ENCODE peak calls at places on chromosomes 5 and 9, in six cellular contexts. E is OCI-LY7; L is naive thymus-derived CD4-positive, alpha-beta T cell; F is tibial nerve; J is lower lobe of right lung; B is cardiac muscle cell. X is an unnamed sample. For H3K4me1, the result is how much of the 10 kb centered on the place peaks cover.

GRCh38 chr9:33524431-33524947 is 438 bp downstream of the ANKRD18B start:
- DNase-seq in B (no peak), L (no peak), E (no peak), F (no peak), J (no peak), X (no peak)

GRCh38 chr5:127004721-127005120 is 25.6 kb downstream of the MARCHF3 start:
- DNase-seq in L (no peak), J (no peak), E (no peak), B (no peak), F (no peak), X (no peak)

GRCh38 chr9:131728961-131729360 is 10.9 kb downstream of the RAPGEF1 start:
- DNase-seq in E (peak), F (no peak), J (no peak), L (peak), B (no peak), X (no peak)

GRCh38 chr9:36132081-36132480 is 4.5 kb upstream of the GLIPR2 start:
- DNase-seq in B (peak), E (no peak), F (no peak), J (no peak), L (no peak), X (no peak)

GRCh38 chr5:75012748-75013147 is 39.6 kb downstream of the GCNT4 start:
- DNase-seq in L (no peak), B (no peak), F (no peak), E (no peak), J (no peak), X (no peak)

GRCh38 chr9:17414990-17415389 is 163.9 kb upstream of the SH3GL2 start:
- DNase-seq in B (no peak), L (no peak), J (no peak), F (no peak), E (no peak), X (no peak)

GRCh38 chr9:131361202-131361833 is 32.6 kb upstream of the PRRC2B start:
- DNase-seq in E (no peak), B (no peak), J (peak), F (no peak), L (peak), X (peak)

GRCh38 chr9:98886691-98887229 is 56.9 kb upstream of the COL15A1 start:
- DNase-seq in F (no peak), J (no peak), L (no peak), B (peak), E (no peak), X (no peak)

GRCh38 chr5:124156408-124157027 is 589.9 kb downstream of the ZNF608 start:
- DNase-seq in E (no peak), L (no peak), J (no peak), B (peak), F (no peak), X (no peak)

GRCh38 chr5:172658869-172659513 is 17.9 kb downstream of the NEURL1B start:
- DNase-seq in J (peak), E (no peak), B (no peak), L (no peak), F (peak), X (peak)

GRCh38 chr5:108345541-108346171 is 36.2 kb downstream of the FBXL17 start:
- DNase-seq in F (no peak), E (peak), B (peak), L (no peak), J (no peak), X (no peak)

GRCh38 chr9:89000281-89000875 is 9.1 kb downstream of the S1PR3 start:
- DNase-seq in E (no peak), B (no peak), J (no peak), L (no peak), F (no peak), X (no peak)

GRCh38 chr9:2465921-2466460 is 155.6 kb upstream of the VLDLR start:
- DNase-seq in J (no peak), E (no peak), L (no peak), F (no peak), B (no peak), X (no peak)
- H3K27ac ChIP-seq in J (no peak), E (no peak), L (no peak), F (no peak), B (peak), X (no peak)

DNA sequence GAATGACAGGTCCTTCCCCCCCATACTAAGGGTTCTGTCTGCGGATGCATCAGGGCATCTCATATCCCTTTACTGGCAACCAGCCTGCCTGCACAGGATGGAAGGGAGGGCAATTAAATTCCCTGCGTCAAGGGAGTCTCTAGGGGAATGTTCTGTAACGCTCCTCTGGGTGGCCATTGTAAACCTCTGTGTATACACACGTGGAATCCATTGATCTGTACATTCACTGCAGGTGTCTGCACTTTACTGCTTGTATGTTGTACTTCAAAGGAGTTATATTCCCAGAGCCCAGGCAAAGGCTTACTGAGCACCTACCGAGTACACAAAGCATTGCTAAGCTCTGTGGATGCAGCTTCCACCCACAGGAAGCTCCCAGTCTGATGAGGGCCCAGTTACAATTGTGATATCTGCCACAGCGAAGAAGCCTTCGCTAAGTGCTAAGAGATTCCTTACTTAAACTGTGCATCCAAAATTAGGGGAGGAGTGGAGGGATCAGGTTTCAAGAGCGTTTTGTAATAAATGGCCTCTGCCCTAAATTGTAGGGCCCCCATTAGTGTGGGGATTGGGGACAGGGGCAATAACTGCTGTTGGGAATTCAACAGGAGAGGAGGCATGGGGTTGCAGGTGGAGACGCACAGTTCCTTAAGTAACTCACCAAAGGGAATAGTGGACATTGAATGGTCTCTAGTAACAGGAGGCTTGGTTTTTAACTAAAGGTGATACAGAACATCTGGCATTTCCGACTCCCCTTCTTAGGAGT is 1.5 kb upstream of the RETREG1 start:
- DNase-seq in B (no peak), E (no peak), J (no peak), F (no peak), L (peak), X (no peak)
- H3K4me3 ChIP-seq in B (no peak), E (no peak), J (no peak), F (no peak), L (peak), X (no peak)

GRCh38 chr9:123059472-123060220 is 26.2 kb downstream of the GPR21 start:
- DNase-seq in B (no peak), L (no peak), E (no peak), F (no peak), J (no peak), X (no peak)
- H3K4me1 ChIP-seq in B (under half), L (under half), E (under half), F (under half), J (under half), X (under half)

DNA sequence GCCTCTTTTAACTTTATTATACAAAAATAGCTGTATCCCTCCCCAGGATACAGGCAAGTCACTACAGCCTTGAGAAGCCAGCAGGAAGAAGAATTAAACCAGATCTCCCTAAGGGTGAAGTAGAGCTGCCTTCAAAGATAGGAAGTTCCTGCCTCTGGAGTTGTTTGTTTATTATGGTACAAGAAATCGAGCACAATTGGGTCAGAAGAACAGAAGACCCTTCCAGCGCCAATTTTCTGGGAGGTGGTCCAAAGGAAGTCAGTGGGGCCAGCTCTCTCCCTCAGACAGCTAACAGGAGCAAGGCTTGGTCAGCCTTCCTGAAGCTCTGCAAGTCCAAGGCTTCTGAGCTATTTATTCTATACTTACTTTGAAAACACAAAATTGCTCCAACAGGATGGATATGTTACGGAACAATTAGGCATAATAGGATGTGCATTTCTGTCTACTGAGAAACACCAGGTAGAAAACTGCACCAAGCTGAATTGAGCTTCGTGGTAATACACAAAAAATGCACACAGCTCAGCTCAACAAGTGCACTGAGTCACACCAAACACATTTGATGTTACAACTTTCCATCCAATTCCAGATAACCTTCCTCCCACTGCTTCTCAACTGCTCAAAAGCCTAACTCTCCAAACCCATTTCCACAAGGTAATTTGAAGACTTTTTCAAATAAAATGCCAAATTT is 16.0 kb downstream of the SERINC5 start:
- DNase-seq in L (no peak), E (no peak), F (no peak), J (no peak), B (peak), X (no peak)
- H3K27ac ChIP-seq in L (peak), E (peak), F (peak), J (peak), B (peak), X (no peak)

DNA sequence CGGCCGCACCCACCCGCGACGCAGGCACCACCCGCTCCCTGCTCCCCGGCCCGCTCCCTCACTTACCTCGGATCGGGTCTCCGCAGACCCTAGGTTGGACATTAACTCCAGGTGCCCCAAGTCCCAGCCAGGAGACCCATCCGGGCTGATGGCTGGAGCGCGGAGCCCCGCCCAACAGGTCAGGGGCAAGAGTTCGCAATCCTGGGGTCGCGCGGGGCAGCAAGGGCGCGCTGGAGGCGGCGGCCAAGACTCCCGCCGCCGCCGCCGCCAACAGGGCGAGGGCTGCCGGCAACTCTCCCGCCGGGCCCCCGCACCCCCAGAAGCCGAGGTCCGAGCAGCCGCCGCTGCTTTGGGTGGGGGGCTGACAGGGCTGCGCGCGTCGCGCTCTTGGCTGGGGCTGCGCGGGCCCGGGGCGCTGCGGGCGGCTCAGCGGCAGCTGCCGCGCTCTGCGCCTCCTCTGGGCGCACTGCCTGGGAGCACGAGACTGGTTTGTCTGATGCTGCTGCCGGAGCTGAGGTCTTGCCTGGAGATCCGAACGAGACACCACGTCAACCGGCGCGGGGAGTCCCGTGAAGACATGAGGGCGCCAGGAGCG is 303 bp downstream of the GDNF start:
- DNase-seq in F (no peak), E (no peak), J (no peak), B (peak), L (no peak), X (peak)
- H3K4me3 ChIP-seq in F (peak), E (no peak), J (peak), B (peak), L (no peak), X (peak)

GRCh38 chr9:113488071-113488470 is 24.5 kb downstream of the RGS3 start:
- DNase-seq in E (no peak), F (no peak), J (no peak), L (no peak), B (no peak), X (no peak)
- H3K4me1 ChIP-seq in E (under half), F (under half), J (under half), L (under half), B (under half), X (under half)

GRCh38 chr9:127505396-127506116 is 54.2 kb downstream of the LRSAM1 start:
- DNase-seq in J (no peak), L (no peak), F (no peak), E (peak), B (peak), X (no peak)

GRCh38 chr9:127503379-127503921 is 52.1 kb downstream of the LRSAM1 start:
- DNase-seq in L (no peak), J (no peak), F (no peak), B (no peak), E (no peak), X (no peak)

GRCh38 chr9:127506117-127506813 is 55.0 kb downstream of the LRSAM1 start:
- DNase-seq in J (no peak), B (no peak), L (no peak), E (no peak), F (no peak), X (no peak)

GRCh38 chr9:127503947-127504886 is 52.9 kb downstream of the LRSAM1 start:
- DNase-seq in J (peak), B (peak), E (peak), F (peak), L (peak), X (peak)

GRCh38 chr9:127504887-127505251 is 53.6 kb downstream of the LRSAM1 start:
- DNase-seq in E (no peak), J (no peak), F (no peak), L (no peak), B (no peak), X (no peak)
- H3K27ac ChIP-seq in E (no peak), J (no peak), F (peak), L (no peak), B (no peak), X (no peak)

GRCh38 chr9:97437151-97437550 is 25.3 kb downstream of the TDRD7 start:
- DNase-seq in E (no peak), B (no peak), L (no peak), J (no peak), F (no peak), X (no peak)
- H3K4me3 ChIP-seq in E (no peak), B (no peak), L (no peak), J (no peak), F (no peak), X (no peak)

X was measured in aorta.